ENCODE peak calls at places on chromosome 14, in nine cellular contexts. Z is Peyer's patch, F is fibroblast of lung, S is A549, R is cardiac muscle cell, M is IMR-90, V is tibial artery, B is body of pancreas, W is prostate gland. I is an unnamed sample. For H3K9me3, the result is how much of the 10 kb centered on the place peaks cover.

GRCh38 chr14:24032727-24033418 is 18.9 kb upstream of the CARMIL3 start:
- DNase-seq in Z (no peak), F (peak), S (peak), R (peak), M (peak), V (no peak), B (no peak), W (no peak), I (peak)

GRCh38 chr14:75200451-75200850 is 24.0 kb upstream of the TMED10 start:
- DNase-seq in Z (no peak), F (no peak), S (no peak), R (no peak), M (no peak), V (no peak), B (peak), W (peak), I (no peak)

GRCh38 chr14:93430889-93431670 is at the start of gene UNC79:
- DNase-seq in Z (no peak), F (peak), S (no peak), R (peak), M (no peak), V (no peak), B (peak), W (no peak), I (peak)

GRCh38 chr14:85481471-85481870 is 48.5 kb upstream of the FLRT2 start:
- DNase-seq in Z (no peak), F (no peak), S (no peak), R (no peak), M (no peak), V (no peak), B (no peak), W (no peak), I (no peak)

GRCh38 chr14:101624579-101624978 is 63.3 kb downstream of the DIO3 start:
- DNase-seq in Z (no peak), F (no peak), S (no peak), R (peak), M (no peak), V (no peak), B (no peak), W (no peak), I (no peak)

GRCh38 chr14:22780105-22780679 is 13.7 kb downstream of the OXA1L start:
- DNase-seq in Z (no peak), F (peak), S (no peak), R (peak), M (peak), V (no peak), B (no peak), W (no peak), I (peak)

GRCh38 chr14:101004954-101005353 is 101.4 kb upstream of the RTL1 start:
- DNase-seq in Z (no peak), F (peak), S (no peak), R (peak), M (peak), V (peak), B (no peak), W (no peak), I (no peak)

GRCh38 chr14:36684946-36685345 is 23.3 kb downstream of the PAX9 start:
- DNase-seq in Z (no peak), F (no peak), S (no peak), R (no peak), M (no peak), V (no peak), B (no peak), W (no peak), I (no peak)

GRCh38 chr14:53979747-53980642 is 23.4 kb upstream of the BMP4 start:
- DNase-seq in Z (no peak), F (peak), S (peak), R (peak), M (peak), V (no peak), B (no peak), W (no peak), I (peak)

GRCh38 chr14:77599894-77600293 is 16.5 kb downstream of the SPTLC2 start:
- DNase-seq in Z (no peak), F (no peak), S (no peak), R (no peak), M (no peak), V (no peak), B (no peak), W (no peak), I (no peak)

GRCh38 chr14:95507701-95508103 is 8.7 kb downstream of the SYNE3 start:
- DNase-seq in Z (no peak), F (peak), S (no peak), R (peak), M (peak), V (peak), B (no peak), W (no peak), I (peak)

GRCh38 chr14:33569844-33570716 is 380.8 kb downstream of the EGLN3 start:
- DNase-seq in Z (no peak), F (peak), S (no peak), R (peak), M (no peak), V (no peak), B (no peak), W (no peak), I (peak)

GRCh38 chr14:31420013-31420318 is 384 bp downstream of the HEATR5A start:
- DNase-seq in Z (peak), F (no peak), S (peak), R (no peak), M (no peak), V (peak), B (peak), W (peak), I (no peak)

GRCh38 chr14:105533391-105533790 is 7.0 kb downstream of the TMEM121 start:
- DNase-seq in Z (no peak), F (no peak), S (no peak), R (no peak), M (no peak), V (peak), B (no peak), W (no peak), I (no peak)

GRCh38 chr14:105534586-105534985 is 8.2 kb downstream of the TMEM121 start:
- DNase-seq in Z (no peak), F (no peak), S (no peak), R (no peak), M (no peak), V (peak), B (no peak), W (no peak), I (no peak)

GRCh38 chr14:105532735-105533141 is 6.4 kb downstream of the TMEM121 start:
- DNase-seq in Z (peak), F (peak), S (peak), R (peak), M (no peak), V (peak), B (no peak), W (no peak), I (peak)

GRCh38 chr14:105532111-105532623 is 5.8 kb downstream of the TMEM121 start:
- DNase-seq in Z (no peak), F (no peak), S (no peak), R (no peak), M (no peak), V (peak), B (no peak), W (no peak), I (no peak)

GRCh38 chr14:105533811-105534498 is 7.6 kb downstream of the TMEM121 start:
- DNase-seq in Z (no peak), F (no peak), S (no peak), R (no peak), M (no peak), V (peak), B (no peak), W (no peak), I (no peak)
- H3K9me3 ChIP-seq in Z (under half), F (under half), S (under half), R (under half), M (under half), V (under half), B (under half), W (under half), I (under half)

DNA sequence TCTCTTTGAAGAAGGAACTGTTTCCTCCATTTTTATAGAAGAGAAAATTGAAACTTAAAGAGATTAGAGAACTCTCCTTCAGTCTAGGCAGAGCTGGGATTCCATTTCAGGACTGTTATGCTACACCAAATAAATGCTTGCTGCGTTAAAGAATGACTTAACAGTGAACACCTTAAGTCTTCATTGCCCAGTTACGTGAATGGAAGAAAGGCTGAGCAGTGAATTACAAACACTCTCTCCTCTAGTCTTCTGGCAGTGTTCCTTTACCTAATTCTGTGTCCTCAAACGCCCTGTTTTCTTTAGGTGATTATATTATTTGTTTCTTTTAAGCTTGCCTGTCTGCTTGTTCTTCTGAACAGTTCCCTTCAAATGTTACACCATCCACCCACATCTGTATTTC is 59.7 kb downstream of the RCOR1 start:
- DNase-seq in Z (no peak), F (no peak), S (no peak), R (no peak), M (no peak), V (no peak), B (no peak), W (no peak), I (no peak)
- H3K27ac ChIP-seq in Z (no peak), F (no peak), S (no peak), R (no peak), M (no peak), V (no peak), B (peak), W (no peak), I (no peak)

DNA sequence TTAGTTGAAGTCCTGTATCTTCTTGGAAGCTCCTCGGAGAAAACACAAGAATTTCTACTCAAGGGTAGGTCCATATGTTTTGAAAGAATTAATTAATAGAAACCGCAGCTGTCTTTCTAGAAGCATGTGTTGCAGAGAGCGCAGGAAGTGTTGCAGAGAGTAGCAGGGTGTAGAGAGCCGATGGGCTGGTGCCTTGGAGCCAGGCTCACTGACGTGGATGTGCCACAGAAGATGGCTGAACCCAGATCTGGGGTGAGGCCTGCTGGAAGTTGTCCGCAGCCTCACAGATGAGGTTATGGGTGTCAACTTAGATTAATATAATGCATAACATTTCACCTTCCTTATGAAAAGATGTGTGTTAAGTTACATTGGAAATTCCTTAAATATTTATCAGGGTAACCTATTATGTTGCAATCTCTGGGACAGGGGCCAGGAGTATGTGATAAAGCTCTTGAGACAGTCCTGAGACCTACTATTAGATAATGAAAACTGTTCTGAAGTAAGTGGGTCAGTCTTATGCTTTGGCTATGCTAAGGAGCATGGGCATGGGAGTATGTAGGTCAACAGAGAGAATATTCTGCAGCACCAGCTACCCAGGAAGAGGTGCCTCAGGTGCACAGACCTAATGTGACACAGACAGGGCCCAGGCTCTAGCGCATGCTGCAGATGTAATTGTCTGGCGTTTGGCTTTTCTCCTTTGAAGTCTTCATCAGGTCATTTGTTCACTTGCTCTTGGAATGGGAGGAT is 973.3 kb downstream of the BCL11B start:
- DNase-seq in Z (no peak), F (no peak), S (no peak), R (no peak), M (no peak), V (no peak), B (no peak), W (no peak), I (no peak)
- H3K9me3 ChIP-seq in Z (under half), F (under half), S (under half), R (under half), M (under half), V (under half), B (under half), W (under half), I (under half)

GRCh38 chr14:69052181-69052601 is 73.1 kb upstream of the ACTN1 start:
- DNase-seq in Z (no peak), F (no peak), S (no peak), R (peak), M (no peak), V (no peak), B (no peak), W (no peak), I (no peak)
- H3K27ac ChIP-seq in Z (no peak), F (no peak), S (no peak), R (peak), M (no peak), V (peak), B (no peak), W (peak), I (no peak)